ENCODE peak calls at places on chromosomes 12 and 14, in six cellular contexts. K is left kidney, Y is NCI-H1436 treated with DMSO at 0.1 percent for 48 hours, N is GM19239, G is sigmoid colon, J is pancreas. Z is an unnamed sample.

GRCh38 chr14:104794641-104795467 is 694 bp downstream of the AKT1 start:
- DNase-seq in K (peak; percentile 60), N (peak; percentile 83), Y (no peak), G (no peak), J (no peak), Z (no peak)

GRCh38 chr12:15897433-15897832 is 13.7 kb upstream of the DERA start:
- DNase-seq in Y (no peak), K (no peak), G (no peak), J (no peak), N (no peak), Z (no peak)

GRCh38 chr12:115661103-115661502 is 616.4 kb downstream of the MED13L start:
- DNase-seq in G (no peak), K (peak; percentile 33), N (no peak), J (no peak), Y (no peak), Z (peak; percentile 23)

GRCh38 chr12:108833757-108834472 is 23.5 kb downstream of the SSH1 start:
- DNase-seq in N (no peak), Y (no peak), G (peak; percentile 90), K (no peak), J (no peak), Z (peak; percentile 52)

GRCh38 chr14:106442857-106443256 is 916.5 kb downstream of the TMEM121 start:
- DNase-seq in Y (no peak), K (no peak), N (no peak), G (no peak), J (no peak), Z (no peak)

GRCh38 chr12:3658327-3659163 is 94.4 kb downstream of the CRACR2A start:
- DNase-seq in Y (no peak), N (peak; percentile 16), J (peak; percentile 30), K (peak; percentile 74), G (no peak), Z (no peak)

GRCh38 chr14:34713681-34714319 is 593 bp downstream of the CFL2 start:
- DNase-seq in K (peak; percentile 62), Y (no peak), N (no peak), G (peak; percentile 79), J (no peak), Z (peak; percentile 23)

GRCh38 chr12:9388379-9388778 is 180.2 kb upstream of the PZP start:
- DNase-seq in G (no peak), J (no peak), N (no peak), Y (no peak), K (no peak), Z (no peak)

GRCh38 chr12:81468206-81468605 is 290.9 kb downstream of the PPFIA2 start:
- DNase-seq in G (no peak), N (no peak), J (no peak), K (no peak), Y (no peak), Z (no peak)